ENCODE peak calls at places on chromosomes 1 and 21, in nine cellular contexts. One of them, this sample, is unnamed.

GRCh38 chr1:116374340-116375164 is 1.5 kb downstream of the ATP1A1 start:
- DNase-seq in HCT116: no peak
- DNase-seq in hepatocyte: no peak
- DNase-seq in OCI-LY7: peak; percentile 46
- DNase-seq in MM.1S: no peak
- DNase-seq in neural progenitor cell: peak; percentile 60
- DNase-seq in GM23338: peak; percentile 46
- DNase-seq in GM23248: peak; percentile 45
- DNase-seq in SK-N-SH: no peak
- DNase-seq in this sample: no peak

GRCh38 chr21:44533891-44534627 is 5.9 kb downstream of the KRTAP10-1 start:
- DNase-seq in hepatocyte: no peak
- DNase-seq in GM23338: no peak
- DNase-seq in HCT116: peak; percentile 4
- DNase-seq in OCI-LY7: no peak
- DNase-seq in MM.1S: no peak
- DNase-seq in SK-N-SH: peak; percentile 62
- DNase-seq in GM23248: no peak
- DNase-seq in neural progenitor cell: no peak
- DNase-seq in this sample: no peak

GRCh38 chr1:2875677-2876531 is 74.4 kb upstream of the TTC34 start:
- DNase-seq in HCT116: no peak
- DNase-seq in GM23338: peak; percentile 48
- DNase-seq in neural progenitor cell: no peak
- DNase-seq in hepatocyte: no peak
- DNase-seq in GM23248: peak; percentile 11
- DNase-seq in SK-N-SH: peak; percentile 82
- DNase-seq in OCI-LY7: no peak
- DNase-seq in MM.1S: no peak
- DNase-seq in this sample: peak; percentile 49

GRCh38 chr1:102891868-102892625 is 216.3 kb downstream of the COL11A1 start:
- DNase-seq in HCT116: no peak
- DNase-seq in OCI-LY7: no peak
- DNase-seq in neural progenitor cell: no peak
- DNase-seq in hepatocyte: peak; percentile 5
- DNase-seq in MM.1S: no peak
- DNase-seq in GM23338: no peak
- DNase-seq in SK-N-SH: no peak
- DNase-seq in GM23248: peak; percentile 93
- DNase-seq in this sample: peak; percentile 67

GRCh38 chr1:39865762-39866161 is 17.5 kb downstream of the TRIT1 start:
- DNase-seq in GM23338: no peak
- DNase-seq in hepatocyte: no peak
- DNase-seq in GM23248: no peak
- DNase-seq in HCT116: no peak
- DNase-seq in neural progenitor cell: no peak
- DNase-seq in MM.1S: no peak
- DNase-seq in OCI-LY7: no peak
- DNase-seq in SK-N-SH: no peak
- DNase-seq in this sample: no peak

GRCh38 chr1:109539676-109540075 is at the start of gene GPR61:
- DNase-seq in OCI-LY7: no peak
- DNase-seq in neural progenitor cell: peak; percentile 39
- DNase-seq in HCT116: no peak
- DNase-seq in MM.1S: no peak
- DNase-seq in GM23338: peak; percentile 46
- DNase-seq in hepatocyte: no peak
- DNase-seq in SK-N-SH: no peak
- DNase-seq in GM23248: no peak
- DNase-seq in this sample: no peak

GRCh38 chr1:17075470-17076255 is 21.8 kb upstream of the SDHB start:
- DNase-seq in OCI-LY7: peak; percentile 35
- DNase-seq in neural progenitor cell: peak; percentile 79
- DNase-seq in MM.1S: peak; percentile 57
- DNase-seq in HCT116: peak; percentile 18
- DNase-seq in SK-N-SH: no peak
- DNase-seq in GM23248: peak; percentile 36
- DNase-seq in hepatocyte: peak; percentile 72
- DNase-seq in GM23338: peak; percentile 84
- DNase-seq in this sample: peak; percentile 72

GRCh38 chr1:17661546-17662157 is 93.5 kb upstream of the ACTL8 start:
- DNase-seq in MM.1S: peak; percentile 53
- DNase-seq in hepatocyte: peak; percentile 65
- DNase-seq in neural progenitor cell: peak; percentile 90
- DNase-seq in GM23248: peak; percentile 64
- DNase-seq in HCT116: peak; percentile 12
- DNase-seq in GM23338: peak; percentile 78
- DNase-seq in SK-N-SH: peak; percentile 93
- DNase-seq in OCI-LY7: peak; percentile 55
- DNase-seq in this sample: peak; percentile 60

GRCh38 chr1:225911207-225912130 is 12.6 kb downstream of the PYCR2 start:
- DNase-seq in neural progenitor cell: peak; percentile 84
- DNase-seq in OCI-LY7: no peak
- DNase-seq in HCT116: peak; percentile 34
- DNase-seq in GM23338: peak; percentile 88
- DNase-seq in hepatocyte: peak; percentile 80
- DNase-seq in SK-N-SH: peak; percentile 0
- DNase-seq in MM.1S: peak; percentile 69
- DNase-seq in GM23248: peak; percentile 77
- DNase-seq in this sample: no peak

GRCh38 chr1:66676616-66677298 is 75.5 kb upstream of the DYNLT5 start:
- DNase-seq in neural progenitor cell: no peak
- DNase-seq in OCI-LY7: no peak
- DNase-seq in GM23338: no peak
- DNase-seq in GM23248: peak; percentile 87
- DNase-seq in MM.1S: no peak
- DNase-seq in HCT116: no peak
- DNase-seq in hepatocyte: peak; percentile 13
- DNase-seq in SK-N-SH: no peak
- DNase-seq in this sample: no peak

GRCh38 chr21:20570824-20571232 is 427.4 kb upstream of the NCAM2 start:
- DNase-seq in SK-N-SH: no peak
- DNase-seq in GM23248: no peak
- DNase-seq in neural progenitor cell: peak; percentile 78
- DNase-seq in HCT116: no peak
- DNase-seq in hepatocyte: peak; percentile 4
- DNase-seq in GM23338: peak; percentile 90
- DNase-seq in MM.1S: no peak
- DNase-seq in OCI-LY7: no peak
- DNase-seq in this sample: peak; percentile 22

GRCh38 chr1:15362096-15362736 is 47.5 kb upstream of the EFHD2 start:
- DNase-seq in GM23248: no peak
- DNase-seq in GM23338: no peak
- DNase-seq in OCI-LY7: peak; percentile 39
- DNase-seq in neural progenitor cell: no peak
- DNase-seq in HCT116: no peak
- DNase-seq in MM.1S: peak; percentile 78
- DNase-seq in SK-N-SH: no peak
- DNase-seq in hepatocyte: no peak
- DNase-seq in this sample: no peak

GRCh38 chr1:220776725-220777326 is 9.9 kb upstream of the MTARC1 start:
- DNase-seq in neural progenitor cell: peak; percentile 87
- DNase-seq in SK-N-SH: peak; percentile 84
- DNase-seq in MM.1S: peak; percentile 52
- DNase-seq in GM23248: peak; percentile 80
- DNase-seq in GM23338: peak; percentile 92
- DNase-seq in OCI-LY7: peak; percentile 21
- DNase-seq in hepatocyte: peak; percentile 90
- DNase-seq in HCT116: peak; percentile 35
- DNase-seq in this sample: peak; percentile 85

GRCh38 chr21:45017376-45017960 is 56.9 kb upstream of the ADARB1 start:
- DNase-seq in neural progenitor cell: no peak
- DNase-seq in SK-N-SH: no peak
- DNase-seq in MM.1S: no peak
- DNase-seq in OCI-LY7: no peak
- DNase-seq in GM23248: no peak
- DNase-seq in GM23338: no peak
- DNase-seq in HCT116: no peak
- DNase-seq in hepatocyte: no peak
- DNase-seq in this sample: no peak

GRCh38 chr1:6630027-6630426 is 5.4 kb downstream of the THAP3 start:
- DNase-seq in neural progenitor cell: no peak
- DNase-seq in OCI-LY7: no peak
- DNase-seq in SK-N-SH: no peak
- DNase-seq in GM23338: no peak
- DNase-seq in MM.1S: no peak
- DNase-seq in HCT116: no peak
- DNase-seq in GM23248: no peak
- DNase-seq in hepatocyte: no peak
- DNase-seq in this sample: no peak
- H3K36me3 ChIP-seq in neural progenitor cell: no peaks in the 10 kb centered on the region
- H3K36me3 ChIP-seq in OCI-LY7: peaks cover 51% of the 10 kb centered on the region
- H3K36me3 ChIP-seq in SK-N-SH: peaks cover 44% of the 10 kb centered on the region
- H3K36me3 ChIP-seq in GM23338: peaks cover 10% of the 10 kb centered on the region
- H3K36me3 ChIP-seq in MM.1S: peaks cover 2% of the 10 kb centered on the region
- H3K36me3 ChIP-seq in HCT116: peaks cover 13% of the 10 kb centered on the region
- H3K36me3 ChIP-seq in GM23248: peaks cover 4% of the 10 kb centered on the region
- H3K36me3 ChIP-seq in hepatocyte: no peaks in the 10 kb centered on the region
- H3K36me3 ChIP-seq in this sample: peaks cover 37% of the 10 kb centered on the region

DNA sequence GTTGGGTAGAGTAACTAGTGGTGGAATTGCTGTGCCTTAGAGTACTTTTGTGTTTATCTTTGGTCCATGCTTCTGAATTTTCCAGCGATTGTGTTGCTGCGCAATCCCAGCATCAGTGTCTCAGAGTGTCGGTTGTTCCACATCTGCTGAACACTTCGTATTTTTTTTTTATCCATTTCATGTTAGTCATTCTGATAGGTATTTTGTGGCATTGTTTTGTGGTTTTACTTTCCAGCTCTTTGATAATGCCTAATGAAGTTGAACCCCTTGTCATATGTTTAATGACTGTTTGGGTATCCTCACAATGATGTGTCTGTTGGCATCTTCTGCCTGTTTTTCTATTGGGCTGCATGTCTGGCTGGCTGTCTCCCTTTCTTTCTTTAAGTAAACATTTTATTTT is 13.6 kb downstream of the TUFT1 start:
- DNase-seq in MM.1S: no peak
- DNase-seq in GM23338: no peak
- DNase-seq in OCI-LY7: no peak
- DNase-seq in neural progenitor cell: no peak
- DNase-seq in hepatocyte: no peak
- DNase-seq in HCT116: no peak
- DNase-seq in SK-N-SH: no peak
- DNase-seq in GM23248: peak; percentile 44
- DNase-seq in this sample: peak; percentile 48
- TF ChIP-seq EZH2phosphoT487 in MM.1S: no peak
- TF ChIP-seq EZH2phosphoT487 in GM23338: no peak
- TF ChIP-seq EZH2phosphoT487 in OCI-LY7: no peak
- TF ChIP-seq EZH2phosphoT487 in neural progenitor cell: no peak
- TF ChIP-seq EZH2phosphoT487 in hepatocyte: no peak
- TF ChIP-seq EZH2phosphoT487 in HCT116: no peak
- TF ChIP-seq EZH2phosphoT487 in SK-N-SH: no peak
- TF ChIP-seq EZH2phosphoT487 in GM23248: no peak
- TF ChIP-seq EZH2phosphoT487 in this sample: no peak

DNA sequence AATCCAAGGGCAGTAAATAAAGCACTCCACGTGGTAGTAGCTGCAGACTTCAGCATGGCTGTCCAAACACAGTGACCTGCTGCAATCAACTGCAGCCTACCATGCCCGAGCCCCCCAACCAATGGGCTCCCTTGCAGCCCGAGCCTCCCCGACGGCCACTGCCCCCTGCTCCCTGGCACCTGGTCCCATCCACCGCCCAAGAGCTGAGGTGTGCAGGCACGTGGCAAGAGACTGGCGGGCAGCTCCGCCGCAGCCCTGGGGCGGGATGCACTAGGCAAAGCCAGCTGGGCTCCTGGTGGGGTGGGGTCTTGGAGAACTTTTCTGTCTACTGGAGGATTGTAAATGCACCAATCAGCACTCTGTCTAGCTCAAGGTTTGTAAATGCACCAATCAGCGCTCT is 57.6 kb upstream of the RGS2 start:
- DNase-seq in GM23248: no peak
- DNase-seq in OCI-LY7: no peak
- DNase-seq in MM.1S: no peak
- DNase-seq in hepatocyte: no peak
- DNase-seq in GM23338: no peak
- DNase-seq in HCT116: no peak
- DNase-seq in SK-N-SH: no peak
- DNase-seq in neural progenitor cell: no peak
- DNase-seq in this sample: no peak
- H3K36me3 ChIP-seq in GM23248: no peaks in the 10 kb centered on the region
- H3K36me3 ChIP-seq in OCI-LY7: no peaks in the 10 kb centered on the region
- H3K36me3 ChIP-seq in MM.1S: no peaks in the 10 kb centered on the region
- H3K36me3 ChIP-seq in hepatocyte: no peaks in the 10 kb centered on the region
- H3K36me3 ChIP-seq in GM23338: no peaks in the 10 kb centered on the region
- H3K36me3 ChIP-seq in HCT116: no peaks in the 10 kb centered on the region
- H3K36me3 ChIP-seq in SK-N-SH: no peaks in the 10 kb centered on the region
- H3K36me3 ChIP-seq in neural progenitor cell: no peaks in the 10 kb centered on the region
- H3K36me3 ChIP-seq in this sample: no peaks in the 10 kb centered on the region

GRCh38 chr1:1598051-1598719 is 1.8 kb downstream of the FNDC10 start:
- DNase-seq in SK-N-SH: no peak
- DNase-seq in neural progenitor cell: no peak
- DNase-seq in hepatocyte: no peak
- DNase-seq in OCI-LY7: no peak
- DNase-seq in GM23338: no peak
- DNase-seq in MM.1S: no peak
- DNase-seq in HCT116: no peak
- DNase-seq in GM23248: no peak
- DNase-seq in this sample: no peak

GRCh38 chr1:1598720-1599029 is 1.3 kb downstream of the FNDC10 start:
- DNase-seq in GM23338: no peak
- DNase-seq in HCT116: no peak
- DNase-seq in MM.1S: no peak
- DNase-seq in hepatocyte: no peak
- DNase-seq in SK-N-SH: peak; percentile 25
- DNase-seq in GM23248: no peak
- DNase-seq in OCI-LY7: no peak
- DNase-seq in neural progenitor cell: no peak
- DNase-seq in this sample: no peak

GRCh38 chr1:1596493-1597274 is 3.3 kb downstream of the FNDC10 start:
- DNase-seq in GM23338: no peak
- DNase-seq in OCI-LY7: no peak
- DNase-seq in neural progenitor cell: no peak
- DNase-seq in GM23248: no peak
- DNase-seq in SK-N-SH: peak; percentile 49
- DNase-seq in hepatocyte: no peak
- DNase-seq in HCT116: no peak
- DNase-seq in MM.1S: no peak
- DNase-seq in this sample: no peak

GRCh38 chr1:1599030-1599916 is 662 bp downstream of the FNDC10 start:
- DNase-seq in neural progenitor cell: peak; percentile 78
- DNase-seq in MM.1S: no peak
- DNase-seq in HCT116: no peak
- DNase-seq in SK-N-SH: peak; percentile 88
- DNase-seq in OCI-LY7: peak; percentile 35
- DNase-seq in hepatocyte: peak; percentile 56
- DNase-seq in GM23248: peak; percentile 68
- DNase-seq in GM23338: peak; percentile 78
- DNase-seq in this sample: peak; percentile 36

DNA sequence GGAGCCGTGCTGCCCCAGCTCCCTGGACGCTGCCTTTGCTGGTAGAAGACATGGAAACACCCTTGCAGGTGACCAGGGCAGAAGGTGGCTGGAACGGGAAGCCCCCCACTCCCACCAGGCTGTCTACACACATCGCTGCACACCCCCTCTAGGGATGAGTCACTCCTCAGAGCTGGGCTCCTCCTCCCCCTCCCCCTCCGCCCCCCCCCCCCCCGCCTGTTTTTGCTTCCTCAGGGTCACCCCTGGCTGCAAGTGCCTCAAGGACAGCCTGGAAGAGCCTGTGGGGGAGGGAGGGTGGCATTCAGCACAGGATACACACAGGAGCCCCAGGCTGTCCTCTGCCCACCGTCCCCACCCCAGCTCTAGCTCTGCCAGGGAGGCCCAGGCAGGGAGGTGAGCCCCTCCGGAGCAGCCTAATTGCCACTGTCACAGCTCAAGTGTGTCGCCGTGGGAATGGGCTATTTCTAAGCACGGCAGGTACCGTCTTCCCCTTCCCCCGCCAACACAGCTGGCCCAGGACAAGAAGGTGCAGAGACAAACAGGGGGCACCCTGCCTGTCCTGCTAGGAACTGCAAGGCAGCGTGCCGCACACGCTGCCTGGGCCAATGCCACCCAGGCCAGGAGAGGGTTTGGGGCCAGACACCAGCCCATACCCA is 2.5 kb downstream of the FNDC10 start:
- DNase-seq in HCT116: no peak
- DNase-seq in SK-N-SH: peak; percentile 79
- DNase-seq in neural progenitor cell: peak; percentile 52
- DNase-seq in hepatocyte: peak; percentile 36
- DNase-seq in OCI-LY7: peak; percentile 43
- DNase-seq in GM23338: peak; percentile 76
- DNase-seq in MM.1S: no peak
- DNase-seq in GM23248: peak; percentile 63
- DNase-seq in this sample: peak; percentile 55
- TF ChIP-seq EZH2phosphoT487 in HCT116: no peak
- TF ChIP-seq EZH2phosphoT487 in SK-N-SH: no peak
- TF ChIP-seq EZH2phosphoT487 in neural progenitor cell: no peak
- TF ChIP-seq EZH2phosphoT487 in hepatocyte: no peak
- TF ChIP-seq EZH2phosphoT487 in OCI-LY7: no peak
- TF ChIP-seq EZH2phosphoT487 in GM23338: no peak
- TF ChIP-seq EZH2phosphoT487 in MM.1S: no peak
- TF ChIP-seq EZH2phosphoT487 in GM23248: no peak
- TF ChIP-seq EZH2phosphoT487 in this sample: no peak